ENCODE peak calls at places on chromosomes 12 and 14, in nine cellular contexts. B, N, G, W, U, R, E, T and M are unnamed samples.
A peak's percentile ranks its signal among the peaks of the same experiment; 100 is the strongest.

GRCh38 chr14:61197416-61197815 is 83.7 kb downstream of the TMEM30B start:
- DNase-seq in W (no peak), U (no peak), T (no peak), B (no peak), G (no peak), R (no peak), N (no peak), E (no peak), M (no peak)

GRCh38 chr12:56425940-56426438 is 23.2 kb downstream of the TIMELESS start:
- DNase-seq in R (no peak), W (no peak), N (no peak), G (no peak), T (no peak), U (no peak), B (no peak), E (no peak), M (no peak)

GRCh38 chr12:121577443-121578180 is 3.2 kb downstream of the KDM2B start:
- DNase-seq in T (no peak), N (no peak), U (peak; percentile 92), W (peak; percentile 36), E (no peak), B (no peak), R (no peak), G (no peak), M (no peak)

GRCh38 chr14:92930737-92931602 is 8.0 kb downstream of the CHGA start:
- DNase-seq in T (no peak), B (no peak), E (no peak), U (no peak), R (no peak), W (no peak), G (no peak), N (peak; percentile 10), M (peak; percentile 29)

GRCh38 chr12:85575115-85576096 is 260.8 kb downstream of the RASSF9 start:
- DNase-seq in R (peak; percentile 30), T (no peak), G (peak; percentile 50), W (peak; percentile 21), U (peak; percentile 88), B (peak; percentile 66), N (peak; percentile 20), E (no peak), M (peak; percentile 32)

GRCh38 chr12:78853231-78853630 is 11.3 kb upstream of the SYT1 start:
- DNase-seq in T (no peak), N (no peak), G (no peak), R (no peak), U (no peak), B (no peak), W (no peak), E (no peak), M (no peak)

GRCh38 chr12:104329697-104330096 is 26.2 kb downstream of the EID3 start:
- DNase-seq in W (no peak), E (no peak), U (no peak), R (no peak), G (no peak), T (no peak), B (no peak), N (no peak), M (no peak)

GRCh38 chr14:47674148-47674545 is 1.3 kb downstream of the MDGA2 start:
- DNase-seq in W (no peak), N (no peak), R (no peak), T (no peak), G (no peak), E (no peak), U (peak; percentile 76), B (no peak), M (no peak)

GRCh38 chr12:53443955-53444354 is 2.4 kb downstream of the PRR13 start:
- DNase-seq in W (no peak), T (no peak), E (no peak), R (no peak), U (no peak), N (no peak), B (no peak), G (no peak), M (no peak)

GRCh38 chr12:132729541-132730320 is 19.1 kb downstream of the PGAM5 start:
- DNase-seq in E (no peak), N (no peak), B (no peak), U (peak; percentile 49), T (no peak), W (no peak), G (no peak), R (no peak), M (no peak)

GRCh38 chr12:22406622-22407021 is 72.1 kb upstream of the ST8SIA1 start:
- DNase-seq in B (no peak), N (no peak), G (no peak), E (peak; percentile 29), W (no peak), U (no peak), R (no peak), T (no peak), M (no peak)

GRCh38 chr12:47576256-47576655 is 129.6 kb downstream of the RPAP3 start:
- DNase-seq in G (no peak), N (no peak), R (no peak), E (no peak), U (peak; percentile 80), W (no peak), T (no peak), B (no peak), M (no peak)

GRCh38 chr14:68408680-68409079 is 384.2 kb downstream of the ZFP36L1 start:
- DNase-seq in G (no peak), R (no peak), T (no peak), W (no peak), B (peak; percentile 44), N (no peak), E (no peak), U (no peak), M (no peak)

GRCh38 chr14:58272589-58273372 is 25.6 kb upstream of the ARID4A start:
- DNase-seq in W (no peak), T (no peak), G (peak; percentile 53), U (no peak), E (no peak), R (peak; percentile 4), B (peak; percentile 57), N (no peak), M (peak; percentile 5)
- TF ChIP-seq CTCF in W (no peak), T (peak; percentile 62), G (peak; percentile 35), U (peak; percentile 61), E (peak; percentile 33), R (no peak), B (peak; percentile 27), N (no peak), M (peak; percentile 14)

GRCh38 chr12:99983721-99984258 is 946 bp downstream of the ANKS1B start:
- DNase-seq in E (peak; percentile 2), N (no peak), W (peak; percentile 21), T (no peak), G (no peak), B (peak; percentile 4), R (no peak), U (no peak), M (no peak)
- H3K4me3 ChIP-seq in E (no peak overlapping the region), N (no peak overlapping the region), W (peak overlapping the region; percentile 57), T (peak overlapping the region; percentile 24), G (peak overlapping the region; percentile 59), B (no peak overlapping the region), R (no peak overlapping the region), U (peak overlapping the region; percentile 81), M (no peak overlapping the region)

GRCh38 chr14:51849095-51849494 is 11.3 kb upstream of the GNG2 start:
- DNase-seq in T (no peak), R (no peak), B (no peak), N (no peak), W (no peak), E (peak; percentile 50), G (no peak), U (no peak), M (no peak)
- TF ChIP-seq CTCF in T (no peak), R (no peak), B (no peak), N (no peak), W (no peak), E (no peak), G (no peak), U (no peak), M (no peak)

GRCh38 chr14:34021096-34021495 is 70.2 kb upstream of the EGLN3 start:
- DNase-seq in B (no peak), E (no peak), N (no peak), G (no peak), T (no peak), W (no peak), R (no peak), U (no peak), M (no peak)

GRCh38 chr14:34018564-34019244 is 67.8 kb upstream of the EGLN3 start:
- DNase-seq in U (no peak), N (no peak), W (no peak), E (peak; percentile 19), B (no peak), R (no peak), T (no peak), G (peak; percentile 13), M (no peak)

GRCh38 chr14:34014936-34015335 is 64.1 kb upstream of the EGLN3 start:
- DNase-seq in E (no peak), W (no peak), G (no peak), B (no peak), U (no peak), T (no peak), R (no peak), N (no peak), M (no peak)

GRCh38 chr14:34020014-34020413 is 69.1 kb upstream of the EGLN3 start:
- DNase-seq in U (no peak), N (no peak), G (no peak), T (no peak), B (no peak), R (no peak), E (no peak), W (no peak), M (no peak)

DNA sequence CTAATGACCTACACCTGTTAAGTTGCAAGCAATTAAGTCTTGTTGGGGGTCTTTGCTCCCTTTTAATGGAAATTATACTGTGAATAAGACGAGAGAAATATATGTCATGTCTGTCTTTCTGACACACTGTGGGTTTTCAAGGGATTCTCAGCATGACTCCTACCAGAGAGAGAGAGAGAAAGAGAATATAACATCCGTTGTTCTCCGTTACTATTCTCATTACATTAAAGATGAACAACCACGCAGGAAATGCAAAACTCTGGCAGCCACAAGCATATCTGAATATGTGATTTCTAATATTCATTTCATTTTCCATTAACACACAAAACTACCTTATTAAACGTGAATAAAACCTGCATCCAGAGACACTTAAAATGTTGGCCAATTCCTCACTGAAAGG is 67.3 kb upstream of the EGLN3 start:
- DNase-seq in G (no peak), T (no peak), W (no peak), R (no peak), U (no peak), N (no peak), E (no peak), B (no peak), M (no peak)
- H3K4me3 ChIP-seq in G (peak overlapping the region; percentile 40), T (peak overlapping the region; percentile 11), W (no peak overlapping the region), R (no peak overlapping the region), U (no peak overlapping the region), N (no peak overlapping the region), E (no peak overlapping the region), B (no peak overlapping the region), M (no peak overlapping the region)

DNA sequence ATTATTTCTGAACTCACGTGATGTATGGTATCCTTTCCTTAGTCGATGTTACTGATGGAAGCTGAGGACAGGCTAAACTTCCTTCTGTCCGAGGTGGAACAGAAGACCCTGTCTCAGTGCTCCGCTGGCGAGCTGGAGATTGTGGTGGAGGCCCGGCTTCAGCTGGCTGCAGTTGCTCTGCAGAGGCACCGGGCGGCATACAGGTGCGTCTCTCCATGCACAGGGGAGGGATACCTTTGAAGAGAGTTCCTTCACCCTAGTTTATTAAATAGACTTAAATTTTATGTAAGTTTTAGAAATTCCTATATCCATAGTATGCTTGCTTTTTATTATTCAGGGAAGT is 186.7 kb upstream of the NEDD1 start:
- DNase-seq in B (no peak), R (no peak), W (no peak), G (no peak), T (peak; percentile 21), U (peak; percentile 74), E (peak; percentile 42), N (no peak), M (no peak)
- TF ChIP-seq CTCF in B (no peak), R (peak; percentile 25), W (no peak), G (no peak), T (no peak), U (peak; percentile 63), E (peak; percentile 34), N (peak; percentile 4), M (no peak)